ENCODE peak calls at places on chromosome 9, in seven cellular contexts. L is NT2/D1, P is pancreas, I is cardiac fibroblast, R is choroid plexus epithelial cell, O is prostate gland, U is HAP-1. W is an unnamed sample.

GRCh38 chr9:83220737-83221136 is 157.8 kb upstream of the RASEF start:
- DNase-seq in U (no peak), P (no peak), R (peak; percentile 90), I (peak; percentile 82), O (no peak), L (no peak), W (peak; percentile 79)

GRCh38 chr9:35340046-35340445 is 149.9 kb upstream of the RUSC2 start:
- DNase-seq in L (no peak), P (no peak), R (peak; percentile 67), U (no peak), I (no peak), O (no peak), W (peak; percentile 62)

GRCh38 chr9:90054810-90055209 is 450.0 kb downstream of the GADD45G start:
- DNase-seq in I (no peak), U (no peak), P (no peak), R (no peak), O (no peak), L (no peak), W (no peak)

GRCh38 chr9:88110026-88110425 is 28.2 kb downstream of the SPATA31C2 start:
- DNase-seq in O (no peak), U (no peak), R (no peak), L (no peak), I (no peak), P (no peak), W (no peak)

GRCh38 chr9:10127867-10128266 is 484.9 kb downstream of the PTPRD start:
- DNase-seq in P (no peak), L (no peak), U (no peak), R (peak; percentile 2), I (no peak), O (no peak), W (no peak)

GRCh38 chr9:11269036-11269435 is 656.2 kb upstream of the PTPRD start:
- DNase-seq in R (peak; percentile 14), O (no peak), I (peak; percentile 0), P (no peak), L (peak; percentile 9), U (no peak), W (no peak)

GRCh38 chr9:107276966-107277710 is 5.9 kb upstream of the RAD23B start:
- DNase-seq in P (no peak), L (no peak), R (peak; percentile 58), O (no peak), U (no peak), I (peak; percentile 81), W (no peak)

GRCh38 chr9:115121140-115121710 is 3.3 kb upstream of the TNC start:
- DNase-seq in O (no peak), I (no peak), L (no peak), P (no peak), R (peak; percentile 41), U (no peak), W (peak; percentile 95)

GRCh38 chr9:124770359-124771020 is 621 bp downstream of the NR6A1 start:
- DNase-seq in U (no peak), P (no peak), O (peak; percentile 35), I (no peak), R (no peak), L (no peak), W (no peak)

GRCh38 chr9:127667906-127668305 is 38.9 kb upstream of the CFAP157 start:
- DNase-seq in L (no peak), I (no peak), U (no peak), P (no peak), R (no peak), O (no peak), W (no peak)

GRCh38 chr9:137278913-137279711 is 1.6 kb downstream of the TOR4A start:
- DNase-seq in O (no peak), P (no peak), U (no peak), R (no peak), I (no peak), L (no peak), W (no peak)
- H3K4me3 ChIP-seq in O (no peak overlapping the region), P (no peak overlapping the region), U (no peak overlapping the region), R (no peak overlapping the region), I (no peak overlapping the region), L (no peak overlapping the region), W (peak overlapping the region; percentile 62)

GRCh38 chr9:109437286-109437685 is 60.8 kb downstream of the PTPN3 start:
- DNase-seq in P (no peak), U (no peak), R (no peak), L (no peak), I (no peak), O (no peak), W (no peak)

GRCh38 chr9:109440797-109441287 is 57.3 kb downstream of the PTPN3 start:
- DNase-seq in P (peak; percentile 62), I (peak; percentile 88), L (peak; percentile 74), O (peak; percentile 41), U (peak; percentile 83), R (peak; percentile 95), W (peak; percentile 82)

GRCh38 chr9:109441296-109441695 is 56.8 kb downstream of the PTPN3 start:
- DNase-seq in O (no peak), L (no peak), R (no peak), I (no peak), P (no peak), U (no peak), W (no peak)

GRCh38 chr9:109440117-109440515 is 58.0 kb downstream of the PTPN3 start:
- DNase-seq in O (no peak), U (no peak), R (no peak), P (peak; percentile 65), I (no peak), L (no peak), W (no peak)

DNA sequence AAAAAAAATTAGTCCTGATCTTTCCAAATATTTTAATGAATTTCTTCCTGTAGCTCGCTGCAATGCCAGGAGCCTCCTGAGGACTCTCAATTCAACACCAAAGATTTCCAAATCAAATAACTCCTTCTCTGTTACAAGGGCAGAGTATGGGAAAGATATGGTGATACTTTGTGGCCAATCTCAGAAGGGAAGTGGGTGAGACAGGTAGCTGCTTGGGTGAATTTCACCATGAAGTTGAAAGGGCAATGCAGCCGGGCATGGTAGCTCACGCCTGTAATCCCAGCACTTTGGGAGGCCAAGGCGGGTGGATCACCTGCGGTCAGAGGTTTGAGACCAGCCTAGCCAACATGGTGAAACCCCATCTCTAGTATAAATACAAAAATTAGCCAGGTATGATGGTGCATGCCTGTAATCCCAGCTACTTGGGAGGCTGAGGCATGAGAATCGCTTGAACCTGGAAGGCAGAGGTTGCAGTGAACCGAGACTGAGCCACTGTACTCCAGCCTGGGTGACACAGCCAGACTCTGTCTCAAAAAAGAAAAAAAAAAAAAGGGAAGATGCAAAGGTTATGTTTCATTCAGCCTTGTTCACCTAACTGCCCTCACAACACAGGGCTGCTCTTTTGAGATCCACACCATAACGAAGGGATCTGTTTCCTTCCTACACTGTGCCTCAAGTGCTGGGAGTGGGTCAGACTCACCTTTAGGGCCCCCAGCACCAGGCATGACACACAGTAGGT is 58.6 kb downstream of the PTPN3 start:
- DNase-seq in O (no peak), P (no peak), R (no peak), U (no peak), L (no peak), I (no peak), W (no peak)
- H3K4me3 ChIP-seq in O (no peak overlapping the region), P (no peak overlapping the region), R (no peak overlapping the region), U (no peak overlapping the region), L (no peak overlapping the region), I (no peak overlapping the region), W (no peak overlapping the region)

DNA sequence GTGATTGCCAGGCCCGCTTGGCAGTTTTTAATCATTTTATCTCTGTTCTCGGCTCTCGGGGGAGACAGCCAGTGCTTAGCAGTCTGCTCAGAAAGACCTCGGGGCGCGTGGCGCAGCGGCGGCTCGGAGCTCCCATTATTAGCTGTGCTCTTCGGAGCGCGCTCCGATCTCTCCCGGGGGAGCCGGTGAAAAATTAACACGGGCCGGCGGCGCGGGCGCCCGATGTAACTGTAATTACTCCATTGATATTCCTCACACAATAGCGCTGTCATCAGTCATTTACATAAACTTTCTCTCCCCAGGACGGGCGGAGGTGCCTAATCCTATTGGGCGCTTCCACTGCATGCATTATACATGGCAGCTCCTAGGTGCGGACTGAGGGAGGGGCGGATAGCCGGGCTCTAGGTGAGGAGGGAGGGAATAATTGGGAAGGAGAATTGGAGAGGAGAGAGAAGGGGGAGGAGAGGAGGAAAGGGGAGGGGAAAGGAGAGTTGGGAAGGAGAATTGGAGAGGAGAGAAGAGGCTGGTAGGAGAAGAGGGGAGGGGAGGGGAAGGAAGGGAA is 24.9 kb downstream of the LMX1B start:
- DNase-seq in I (no peak), P (no peak), U (peak; percentile 92), O (no peak), R (no peak), L (no peak), W (no peak)
- H3K4me3 ChIP-seq in I (no peak overlapping the region), P (no peak overlapping the region), U (peak overlapping the region; percentile 14), O (no peak overlapping the region), R (no peak overlapping the region), L (no peak overlapping the region), W (no peak overlapping the region)

GRCh38 chr9:133125706-133126696 is 5.0 kb upstream of the RALGDS start:
- DNase-seq in R (peak; percentile 76), P (no peak), L (no peak), I (peak; percentile 71), O (peak; percentile 51), U (no peak), W (no peak)
- H3K4me3 ChIP-seq in R (peak overlapping the region; percentile 39), P (peak overlapping the region; percentile 20), L (no peak overlapping the region), I (no peak overlapping the region), O (peak overlapping the region; percentile 24), U (no peak overlapping the region), W (no peak overlapping the region)

GRCh38 chr9:77951369-77951768 is 80.2 kb downstream of the GNAQ start:
- DNase-seq in I (no peak), O (no peak), P (no peak), L (no peak), U (no peak), R (no peak), W (no peak)

GRCh38 chr9:77943053-77943452 is 88.6 kb downstream of the GNAQ start:
- DNase-seq in P (no peak), U (no peak), L (no peak), I (no peak), R (no peak), O (no peak), W (no peak)

GRCh38 chr9:77946969-77947368 is 84.6 kb downstream of the GNAQ start:
- DNase-seq in L (no peak), O (peak; percentile 18), I (no peak), R (no peak), U (peak; percentile 17), P (no peak), W (no peak)

GRCh38 chr9:77944556-77945261 is 86.9 kb downstream of the GNAQ start:
- DNase-seq in R (peak; percentile 66), I (peak; percentile 30), P (no peak), L (no peak), U (no peak), O (peak; percentile 12), W (no peak)

DNA sequence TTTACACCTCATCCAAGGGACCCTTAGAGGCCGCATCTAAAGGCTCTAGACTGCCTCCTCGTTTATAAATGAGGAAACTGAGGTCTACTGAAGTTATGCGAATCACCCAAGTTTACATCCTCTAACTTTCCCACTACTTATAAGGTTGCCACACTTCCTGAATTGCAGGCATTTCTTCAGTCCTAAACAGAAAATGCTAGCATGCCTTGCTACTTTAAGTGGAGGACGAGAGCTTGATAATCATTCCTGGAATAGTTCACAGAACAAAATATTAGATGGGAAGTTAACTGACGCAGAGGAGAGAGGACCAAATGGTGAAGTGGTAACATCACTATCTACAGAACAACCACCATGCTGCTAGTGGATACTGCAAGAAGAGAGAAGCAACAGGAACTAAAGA is 85.8 kb downstream of the GNAQ start:
- DNase-seq in R (peak; percentile 88), U (no peak), L (no peak), P (no peak), I (peak; percentile 71), O (no peak), W (no peak)
- H3K4me3 ChIP-seq in R (no peak overlapping the region), U (no peak overlapping the region), L (no peak overlapping the region), P (no peak overlapping the region), I (no peak overlapping the region), O (no peak overlapping the region), W (no peak overlapping the region)

GRCh38 chr9:120593250-120593954 is 13.4 kb upstream of the CDK5RAP2 start:
- DNase-seq in I (no peak), R (no peak), L (no peak), U (no peak), O (no peak), P (no peak), W (no peak)
- H3K4me3 ChIP-seq in I (no peak overlapping the region), R (no peak overlapping the region), L (no peak overlapping the region), U (no peak overlapping the region), O (no peak overlapping the region), P (no peak overlapping the region), W (no peak overlapping the region)